ENCODE peak calls at places on chromosome 9, in four cellular contexts. One of them, this sample, is unnamed.

GRCh38 chr9:19405771-19406170 is 3.0 kb upstream of the ACER2 start:
- DNase-seq in GM12878: no peak
- DNase-seq in K562: no peak
- DNase-seq in HepG2: no peak
- DNase-seq in this sample: no peak

GRCh38 chr9:100436566-100436965 is 9.6 kb downstream of the MSANTD3 start:
- DNase-seq in GM12878: no peak
- DNase-seq in K562: no peak
- DNase-seq in HepG2: no peak
- DNase-seq in this sample: no peak

GRCh38 chr9:97704327-97704677 is 7.2 kb upstream of the XPA start:
- DNase-seq in GM12878: no peak
- DNase-seq in K562: no peak
- DNase-seq in HepG2: no peak
- DNase-seq in this sample: no peak

GRCh38 chr9:93594041-93594756 is 17.8 kb downstream of the PHF2 start:
- DNase-seq in GM12878: no peak
- DNase-seq in K562: peak
- DNase-seq in HepG2: no peak
- DNase-seq in this sample: no peak

GRCh38 chr9:72322678-72323077 is 42.3 kb downstream of the ZFAND5 start:
- DNase-seq in GM12878: no peak
- DNase-seq in K562: no peak
- DNase-seq in HepG2: no peak
- DNase-seq in this sample: no peak

GRCh38 chr9:121662896-121663580 is 11.6 kb downstream of the DAB2IP start:
- DNase-seq in GM12878: no peak
- DNase-seq in K562: no peak
- DNase-seq in HepG2: no peak
- DNase-seq in this sample: no peak

GRCh38 chr9:85258823-85259370 is 482.9 kb downstream of the AGTPBP1 start:
- DNase-seq in GM12878: peak
- DNase-seq in K562: peak
- DNase-seq in HepG2: peak
- DNase-seq in this sample: peak

GRCh38 chr9:16654727-16655126 is 215.7 kb downstream of the BNC2 start:
- DNase-seq in GM12878: no peak
- DNase-seq in K562: no peak
- DNase-seq in HepG2: no peak
- DNase-seq in this sample: no peak

GRCh38 chr9:75937859-75938258 is 47.4 kb downstream of the PCSK5 start:
- DNase-seq in GM12878: no peak
- DNase-seq in K562: no peak
- DNase-seq in HepG2: no peak
- DNase-seq in this sample: no peak

GRCh38 chr9:18012170-18012569 is 433.3 kb downstream of the SH3GL2 start:
- DNase-seq in GM12878: no peak
- DNase-seq in K562: no peak
- DNase-seq in HepG2: no peak
- DNase-seq in this sample: no peak

GRCh38 chr9:18010492-18010891 is 431.6 kb downstream of the SH3GL2 start:
- DNase-seq in GM12878: no peak
- DNase-seq in K562: no peak
- DNase-seq in HepG2: no peak
- DNase-seq in this sample: no peak

GRCh38 chr9:18018241-18018640 is 439.4 kb downstream of the SH3GL2 start:
- DNase-seq in GM12878: no peak
- DNase-seq in K562: no peak
- DNase-seq in HepG2: no peak
- DNase-seq in this sample: no peak

GRCh38 chr9:18017136-18017535 is 438.3 kb downstream of the SH3GL2 start:
- DNase-seq in GM12878: no peak
- DNase-seq in K562: no peak
- DNase-seq in HepG2: no peak
- DNase-seq in this sample: no peak

GRCh38 chr9:18014556-18014955 is 435.7 kb downstream of the SH3GL2 start:
- DNase-seq in GM12878: no peak
- DNase-seq in K562: no peak
- DNase-seq in HepG2: no peak
- DNase-seq in this sample: no peak
- TF ChIP-seq MYC in GM12878: no peak
- TF ChIP-seq MYC in K562: no peak
- TF ChIP-seq MYC in HepG2: no peak
- TF ChIP-seq MYC in this sample: no peak

DNA sequence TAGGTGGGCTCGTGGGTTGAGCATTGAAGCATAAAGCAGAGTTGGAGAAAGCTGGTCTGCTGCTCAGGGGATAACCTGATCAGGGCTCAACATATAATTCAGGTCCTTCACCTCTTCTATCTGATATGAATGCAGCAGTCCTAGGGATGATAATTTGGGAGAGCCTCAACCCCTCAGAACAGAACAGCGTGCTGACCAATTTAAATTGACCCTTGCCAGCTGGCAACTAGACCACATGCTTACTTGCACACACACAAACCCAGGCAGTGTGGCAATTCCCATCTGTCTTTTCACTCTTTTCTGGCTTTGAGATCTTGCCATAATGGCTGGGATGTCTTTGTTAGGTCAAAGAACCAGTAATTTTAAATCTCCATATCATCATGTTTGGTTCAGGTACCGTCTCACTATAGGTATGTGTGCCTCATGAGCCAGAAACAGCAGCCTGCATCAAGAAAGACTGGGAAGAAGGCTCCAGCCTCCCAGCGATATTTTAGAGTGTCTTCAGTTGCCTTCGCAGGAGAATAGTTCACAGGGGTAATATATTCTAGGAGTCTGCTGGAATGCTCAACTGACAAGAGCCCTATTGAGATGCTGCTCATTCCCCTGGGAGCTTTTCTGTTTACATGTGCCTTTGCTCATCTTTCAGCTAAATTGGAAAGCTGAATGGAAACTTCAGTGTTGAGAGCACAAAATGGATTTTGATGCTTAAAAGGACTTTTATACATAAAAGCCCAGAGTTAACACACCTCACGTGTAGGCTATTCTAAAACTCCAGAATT is 497.6 kb downstream of the RASEF start:
- DNase-seq in GM12878: no peak
- DNase-seq in K562: no peak
- DNase-seq in HepG2: no peak
- DNase-seq in this sample: no peak
- TF ChIP-seq REST in GM12878: no peak
- TF ChIP-seq REST in K562: no peak
- TF ChIP-seq REST in HepG2: no peak
- TF ChIP-seq REST in this sample: no peak

GRCh38 chr9:68560131-68560844 is 19.6 kb upstream of the TMEM252 start:
- DNase-seq in GM12878: no peak
- DNase-seq in K562: peak
- DNase-seq in HepG2: peak
- DNase-seq in this sample: peak
- TF ChIP-seq MYC in GM12878: no peak
- TF ChIP-seq MYC in K562: no peak
- TF ChIP-seq MYC in HepG2: no peak
- TF ChIP-seq MYC in this sample: no peak

GRCh38 chr9:37079370-37080164 is 40.8 kb upstream of the ZCCHC7 start:
- DNase-seq in GM12878: peak
- DNase-seq in K562: peak
- DNase-seq in HepG2: peak
- DNase-seq in this sample: peak
- TF ChIP-seq REST in GM12878: no peak
- TF ChIP-seq REST in K562: no peak
- TF ChIP-seq REST in HepG2: peak
- TF ChIP-seq REST in this sample: no peak

This sample was measured in A549.